ENCODE peak calls at places on chromosomes 13 and 19, in four cellular contexts. S is sigmoid colon, W is esophagus muscularis mucosa, D is stomach. G is an unnamed sample. For H3K4me1, the result is how much of the 10 kb centered on the place peaks cover.

GRCh38 chr13:51524312-51524711 is 60.0 kb upstream of the WDFY2 start:
- DNase-seq in S (no peak), W (no peak), D (no peak), G (no peak)

GRCh38 chr19:58356236-58356970 is 3.1 kb upstream of the A1BG start:
- DNase-seq in D (no peak), S (peak), W (no peak), G (no peak)

GRCh38 chr13:107342747-107343146 is 774.8 kb upstream of the ARGLU1 start:
- DNase-seq in W (no peak), S (no peak), D (no peak), G (no peak)

GRCh38 chr19:28736528-28736927 is 476.4 kb downstream of the UQCRFS1 start:
- DNase-seq in W (no peak), D (no peak), S (no peak), G (no peak)

GRCh38 chr13:41061075-41061913 is at the start of gene WBP4:
- DNase-seq in D (peak), S (peak), W (peak), G (peak)

GRCh38 chr13:108154421-108154858 is 60.9 kb downstream of the LIG4 start:
- DNase-seq in S (no peak), D (peak), W (no peak), G (no peak)

GRCh38 chr19:10858204-10858828 is 10.1 kb downstream of the C19orf38 start:
- DNase-seq in D (no peak), S (no peak), W (no peak), G (no peak)

GRCh38 chr19:38543807-38544568 is 73.8 kb downstream of the MAP4K1 start:
- DNase-seq in S (peak), D (peak), W (no peak), G (peak)

GRCh38 chr13:72666391-72666790 is 61.0 kb downstream of the MZT1 start:
- DNase-seq in D (no peak), W (no peak), S (no peak), G (no peak)

GRCh38 chr13:30034448-30034795 is 184.0 kb upstream of the UBL3 start:
- DNase-seq in W (no peak), S (no peak), D (no peak), G (no peak)

GRCh38 chr13:106915146-106915545 is 347.2 kb upstream of the ARGLU1 start:
- DNase-seq in W (no peak), S (no peak), D (no peak), G (no peak)

GRCh38 chr19:2952953-2953481 is 8.2 kb upstream of the ZNF77 start:
- DNase-seq in W (no peak), S (no peak), D (peak), G (peak)

GRCh38 chr13:46553521-46553885 is 533 bp downstream of the LRCH1 start:
- DNase-seq in D (no peak), S (peak), W (no peak), G (no peak)

GRCh38 chr19:13366529-13367143 is 139.6 kb downstream of the CACNA1A start:
- DNase-seq in W (no peak), S (no peak), D (no peak), G (no peak)

GRCh38 chr19:31339405-31339804 is 9.8 kb downstream of the TSHZ3 start:
- DNase-seq in D (no peak), S (no peak), W (no peak), G (no peak)

GRCh38 chr13:99606322-99607089 is 105.2 kb downstream of the TM9SF2 start:
- DNase-seq in D (peak), S (peak), W (peak), G (peak)

GRCh38 chr19:51970718-51971117 is 15.9 kb downstream of the ZNF350 start:
- DNase-seq in S (no peak), D (no peak), W (no peak), G (no peak)

GRCh38 chr19:4506449-4507149 is 11.7 kb downstream of the PLIN4 start:
- DNase-seq in S (no peak), W (no peak), D (no peak), G (no peak)

DNA sequence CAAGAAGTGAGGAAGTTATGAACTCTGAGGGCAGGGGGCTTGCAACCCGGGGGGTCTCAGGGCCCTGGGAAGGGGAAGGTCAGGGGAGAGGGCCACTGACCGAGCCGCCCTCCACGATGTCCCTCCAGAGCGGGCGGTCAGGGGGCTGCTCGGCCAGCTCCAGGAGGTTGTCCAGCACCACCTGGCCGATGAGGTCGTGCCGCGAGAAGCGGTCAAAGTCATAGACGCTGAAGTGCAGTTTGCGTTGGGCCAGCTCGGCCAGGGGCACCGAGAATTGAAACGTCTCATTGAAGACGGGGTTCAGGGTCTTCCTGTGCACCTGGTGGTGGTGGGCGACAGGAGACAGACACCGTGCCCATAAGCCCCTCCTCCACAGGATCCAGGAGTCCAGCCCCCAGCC is 10.5 kb downstream of the SYT3 start:
- DNase-seq in D (no peak), W (no peak), S (no peak), G (no peak)
- TF ChIP-seq POLR2AphosphoS5 in D (no peak), W (no peak), S (no peak), G (no peak)

GRCh38 chr13:25874064-25874737 is 177.6 kb downstream of the SHISA2 start:
- DNase-seq in W (no peak), D (no peak), S (no peak), G (no peak)
- H3K27ac ChIP-seq in W (no peak), D (no peak), S (no peak), G (no peak)

DNA sequence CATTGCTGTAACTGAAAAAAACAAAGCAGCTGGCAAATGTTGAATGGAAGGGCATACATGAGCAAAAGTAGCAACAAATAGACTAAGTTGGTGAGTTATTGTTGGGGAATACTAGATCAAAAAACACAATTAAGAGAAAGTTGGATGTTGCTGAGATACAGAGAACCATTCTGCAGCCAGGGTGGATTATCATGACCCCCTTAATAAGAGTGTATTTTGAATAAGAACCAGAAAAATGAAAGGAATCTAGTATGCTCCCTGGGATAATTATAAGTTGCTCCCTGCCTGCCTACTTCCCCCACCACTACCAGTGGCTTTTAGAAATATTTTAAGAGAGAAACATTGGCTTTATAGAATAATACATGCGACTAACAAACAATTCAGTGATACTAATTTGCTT is 14.5 kb upstream of the TRPC4 start:
- DNase-seq in S (no peak), D (no peak), W (no peak), G (no peak)
- H3K4me1 ChIP-seq in S (under half), D (under half), W (under half), G (under half)

GRCh38 chr13:78657699-78658629 is 991 bp downstream of the OBI1 start:
- DNase-seq in W (no peak), D (no peak), S (no peak), G (no peak)
- TF ChIP-seq POLR2AphosphoS5 in W (no peak), D (no peak), S (no peak), G (no peak)

GRCh38 chr19:33279430-33280350 is 22.6 kb downstream of the CEBPA start:
- DNase-seq in D (no peak), W (no peak), S (no peak), G (no peak)
- H3K27ac ChIP-seq in D (no peak), W (no peak), S (no peak), G (no peak)